ENCODE peak calls at places on chromosomes 5 and 9, in four cellular contexts. One of them, this sample, is unnamed.

GRCh38 chr5:107893642-107894041 is 222.9 kb upstream of the EFNA5 start:
- DNase-seq in stimulated activated CD4-positive, alpha-beta T cell treated with anti-CD3 and anti-CD28 coated beads, Interleukin-4, amount 100 ng/mL, for 4 hours: no peak
- DNase-seq in pancreas: no peak
- DNase-seq in Right ventricle myocardium inferior: no peak
- DNase-seq in this sample: no peak

GRCh38 chr5:38441730-38442573 is 114.5 kb downstream of the LIFR start:
- DNase-seq in stimulated activated CD4-positive, alpha-beta T cell treated with anti-CD3 and anti-CD28 coated beads, Interleukin-4, amount 100 ng/mL, for 4 hours: peak
- DNase-seq in pancreas: peak
- DNase-seq in Right ventricle myocardium inferior: peak
- DNase-seq in this sample: peak

GRCh38 chr5:163094492-163095180 is 342.8 kb upstream of the CCNG1 start:
- DNase-seq in stimulated activated CD4-positive, alpha-beta T cell treated with anti-CD3 and anti-CD28 coated beads, Interleukin-4, amount 100 ng/mL, for 4 hours: no peak
- DNase-seq in pancreas: no peak
- DNase-seq in Right ventricle myocardium inferior: no peak
- DNase-seq in this sample: no peak

GRCh38 chr5:129904667-129905466 is 602 bp downstream of the CHSY3 start:
- DNase-seq in stimulated activated CD4-positive, alpha-beta T cell treated with anti-CD3 and anti-CD28 coated beads, Interleukin-4, amount 100 ng/mL, for 4 hours: peak
- DNase-seq in pancreas: peak
- DNase-seq in Right ventricle myocardium inferior: peak
- DNase-seq in this sample: peak

GRCh38 chr9:128005938-128006337 is 25.1 kb upstream of the EEIG1 start:
- DNase-seq in stimulated activated CD4-positive, alpha-beta T cell treated with anti-CD3 and anti-CD28 coated beads, Interleukin-4, amount 100 ng/mL, for 4 hours: no peak
- DNase-seq in pancreas: no peak
- DNase-seq in Right ventricle myocardium inferior: peak
- DNase-seq in this sample: no peak

GRCh38 chr5:165559645-165560044 is 2054.2 kb downstream of the MAT2B start:
- DNase-seq in stimulated activated CD4-positive, alpha-beta T cell treated with anti-CD3 and anti-CD28 coated beads, Interleukin-4, amount 100 ng/mL, for 4 hours: no peak
- DNase-seq in pancreas: no peak
- DNase-seq in Right ventricle myocardium inferior: no peak
- DNase-seq in this sample: no peak

GRCh38 chr5:80035839-80036238 is 691 bp downstream of the THBS4 start:
- DNase-seq in stimulated activated CD4-positive, alpha-beta T cell treated with anti-CD3 and anti-CD28 coated beads, Interleukin-4, amount 100 ng/mL, for 4 hours: no peak
- DNase-seq in pancreas: no peak
- DNase-seq in Right ventricle myocardium inferior: no peak
- DNase-seq in this sample: no peak

GRCh38 chr9:126613656-126614055 is at the start of gene LMX1B:
- DNase-seq in stimulated activated CD4-positive, alpha-beta T cell treated with anti-CD3 and anti-CD28 coated beads, Interleukin-4, amount 100 ng/mL, for 4 hours: no peak
- DNase-seq in pancreas: no peak
- DNase-seq in Right ventricle myocardium inferior: peak
- DNase-seq in this sample: no peak

GRCh38 chr5:159536626-159537025 is 206.3 kb upstream of the IL12B start:
- DNase-seq in stimulated activated CD4-positive, alpha-beta T cell treated with anti-CD3 and anti-CD28 coated beads, Interleukin-4, amount 100 ng/mL, for 4 hours: no peak
- DNase-seq in pancreas: no peak
- DNase-seq in Right ventricle myocardium inferior: no peak
- DNase-seq in this sample: no peak

GRCh38 chr9:18710089-18710488 is 236.1 kb downstream of the ADAMTSL1 start:
- DNase-seq in stimulated activated CD4-positive, alpha-beta T cell treated with anti-CD3 and anti-CD28 coated beads, Interleukin-4, amount 100 ng/mL, for 4 hours: no peak
- DNase-seq in pancreas: no peak
- DNase-seq in Right ventricle myocardium inferior: no peak
- DNase-seq in this sample: no peak